ENCODE peak calls at places on chromosomes 3 and 15, in six cellular contexts. One of them, this sample, is unnamed.

GRCh38 chr15:55937040-55937439 is 56.4 kb downstream of the NEDD4 start:
- DNase-seq in HFF-Myc: no peak
- DNase-seq in glutamatergic neuron: no peak
- DNase-seq in fibroblast of villous mesenchyme: peak
- DNase-seq in WTC11: no peak
- DNase-seq in B cell: no peak
- DNase-seq in this sample: no peak

GRCh38 chr15:88243895-88244787 is 12.4 kb downstream of the NTRK3 start:
- DNase-seq in fibroblast of villous mesenchyme: peak
- DNase-seq in glutamatergic neuron: peak
- DNase-seq in WTC11: peak
- DNase-seq in B cell: no peak
- DNase-seq in HFF-Myc: no peak
- DNase-seq in this sample: peak

GRCh38 chr3:46695177-46695961 is 1.9 kb upstream of the ALS2CL start:
- DNase-seq in WTC11: peak
- DNase-seq in B cell: no peak
- DNase-seq in fibroblast of villous mesenchyme: no peak
- DNase-seq in HFF-Myc: no peak
- DNase-seq in glutamatergic neuron: no peak
- DNase-seq in this sample: peak

GRCh38 chr3:45644063-45644462 is 45.1 kb upstream of the SACM1L start:
- DNase-seq in HFF-Myc: no peak
- DNase-seq in WTC11: no peak
- DNase-seq in B cell: no peak
- DNase-seq in glutamatergic neuron: no peak
- DNase-seq in fibroblast of villous mesenchyme: peak
- DNase-seq in this sample: no peak

GRCh38 chr15:51775967-51776816 is 24.8 kb downstream of the TMOD2 start:
- DNase-seq in glutamatergic neuron: peak
- DNase-seq in fibroblast of villous mesenchyme: peak
- DNase-seq in B cell: peak
- DNase-seq in HFF-Myc: no peak
- DNase-seq in WTC11: peak
- DNase-seq in this sample: peak

GRCh38 chr3:129413687-129414506 is 14.5 kb downstream of the EFCAB12 start:
- DNase-seq in HFF-Myc: peak
- DNase-seq in fibroblast of villous mesenchyme: peak
- DNase-seq in glutamatergic neuron: no peak
- DNase-seq in B cell: no peak
- DNase-seq in WTC11: no peak
- DNase-seq in this sample: peak

GRCh38 chr3:126895178-126896066 is 87.5 kb upstream of the PLXNA1 start:
- DNase-seq in fibroblast of villous mesenchyme: no peak
- DNase-seq in WTC11: no peak
- DNase-seq in glutamatergic neuron: no peak
- DNase-seq in HFF-Myc: no peak
- DNase-seq in B cell: no peak
- DNase-seq in this sample: no peak

GRCh38 chr3:194381460-194381875 is 11.9 kb upstream of the LRRC15 start:
- DNase-seq in HFF-Myc: no peak
- DNase-seq in fibroblast of villous mesenchyme: no peak
- DNase-seq in glutamatergic neuron: no peak
- DNase-seq in B cell: no peak
- DNase-seq in WTC11: no peak
- DNase-seq in this sample: no peak

GRCh38 chr3:129994883-129995559 is 20.5 kb downstream of the TRH start:
- DNase-seq in B cell: no peak
- DNase-seq in WTC11: no peak
- DNase-seq in glutamatergic neuron: no peak
- DNase-seq in fibroblast of villous mesenchyme: no peak
- DNase-seq in HFF-Myc: no peak
- DNase-seq in this sample: no peak

GRCh38 chr3:118884748-118885206 is 149.9 kb downstream of the IGSF11 start:
- DNase-seq in fibroblast of villous mesenchyme: peak
- DNase-seq in B cell: peak
- DNase-seq in HFF-Myc: peak
- DNase-seq in glutamatergic neuron: peak
- DNase-seq in WTC11: peak
- DNase-seq in this sample: peak

GRCh38 chr3:55341502-55342031 is 145.5 kb downstream of the WNT5A start:
- DNase-seq in glutamatergic neuron: no peak
- DNase-seq in fibroblast of villous mesenchyme: peak
- DNase-seq in B cell: no peak
- DNase-seq in WTC11: no peak
- DNase-seq in HFF-Myc: no peak
- DNase-seq in this sample: no peak

GRCh38 chr3:159007331-159007730 is 205.5 kb downstream of the MFSD1 start:
- DNase-seq in WTC11: no peak
- DNase-seq in HFF-Myc: no peak
- DNase-seq in B cell: no peak
- DNase-seq in glutamatergic neuron: no peak
- DNase-seq in fibroblast of villous mesenchyme: no peak
- DNase-seq in this sample: no peak

DNA sequence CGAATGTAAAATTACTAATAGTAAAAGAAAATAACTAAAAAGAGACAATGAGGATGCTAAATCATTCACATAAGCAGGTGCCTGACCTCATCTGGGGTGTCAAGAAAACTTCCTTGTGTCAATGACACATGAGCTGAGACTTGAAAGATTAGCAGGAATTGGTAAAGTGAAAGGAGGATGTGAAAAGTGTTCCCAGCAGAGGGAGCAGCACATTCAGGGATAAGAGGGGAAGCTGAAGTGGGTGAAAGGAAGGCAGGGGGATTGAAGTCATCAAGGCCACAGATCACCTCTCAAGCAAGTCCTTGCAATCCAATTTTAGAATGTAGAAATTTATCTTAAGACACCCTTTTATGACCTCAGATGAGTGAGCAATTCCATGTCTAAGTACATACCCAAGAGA is 60.2 kb upstream of the ACP3 start:
- DNase-seq in B cell: no peak
- DNase-seq in glutamatergic neuron: no peak
- DNase-seq in WTC11: peak
- DNase-seq in HFF-Myc: peak
- DNase-seq in fibroblast of villous mesenchyme: peak
- DNase-seq in this sample: no peak
- TF ChIP-seq CTCF in B cell: no peak
- TF ChIP-seq CTCF in glutamatergic neuron: no peak
- TF ChIP-seq CTCF in WTC11: no peak
- TF ChIP-seq CTCF in HFF-Myc: peak
- TF ChIP-seq CTCF in fibroblast of villous mesenchyme: peak
- TF ChIP-seq CTCF in this sample: no peak

GRCh38 chr3:51819709-51820406 is 40.8 kb upstream of the IQCF6 start:
- DNase-seq in HFF-Myc: no peak
- DNase-seq in WTC11: peak
- DNase-seq in B cell: no peak
- DNase-seq in glutamatergic neuron: peak
- DNase-seq in fibroblast of villous mesenchyme: no peak
- DNase-seq in this sample: peak
- TF ChIP-seq CTCF in HFF-Myc: peak
- TF ChIP-seq CTCF in WTC11: peak
- TF ChIP-seq CTCF in B cell: peak
- TF ChIP-seq CTCF in glutamatergic neuron: peak
- TF ChIP-seq CTCF in fibroblast of villous mesenchyme: peak
- TF ChIP-seq CTCF in this sample: peak

GRCh38 chr3:59326246-59327024 is 276.6 kb upstream of the CFAP20DC start:
- DNase-seq in fibroblast of villous mesenchyme: no peak
- DNase-seq in B cell: no peak
- DNase-seq in HFF-Myc: no peak
- DNase-seq in WTC11: peak
- DNase-seq in glutamatergic neuron: no peak
- DNase-seq in this sample: no peak
- TF ChIP-seq CTCF in fibroblast of villous mesenchyme: peak
- TF ChIP-seq CTCF in B cell: peak
- TF ChIP-seq CTCF in HFF-Myc: peak
- TF ChIP-seq CTCF in WTC11: peak
- TF ChIP-seq CTCF in glutamatergic neuron: peak
- TF ChIP-seq CTCF in this sample: no peak

DNA sequence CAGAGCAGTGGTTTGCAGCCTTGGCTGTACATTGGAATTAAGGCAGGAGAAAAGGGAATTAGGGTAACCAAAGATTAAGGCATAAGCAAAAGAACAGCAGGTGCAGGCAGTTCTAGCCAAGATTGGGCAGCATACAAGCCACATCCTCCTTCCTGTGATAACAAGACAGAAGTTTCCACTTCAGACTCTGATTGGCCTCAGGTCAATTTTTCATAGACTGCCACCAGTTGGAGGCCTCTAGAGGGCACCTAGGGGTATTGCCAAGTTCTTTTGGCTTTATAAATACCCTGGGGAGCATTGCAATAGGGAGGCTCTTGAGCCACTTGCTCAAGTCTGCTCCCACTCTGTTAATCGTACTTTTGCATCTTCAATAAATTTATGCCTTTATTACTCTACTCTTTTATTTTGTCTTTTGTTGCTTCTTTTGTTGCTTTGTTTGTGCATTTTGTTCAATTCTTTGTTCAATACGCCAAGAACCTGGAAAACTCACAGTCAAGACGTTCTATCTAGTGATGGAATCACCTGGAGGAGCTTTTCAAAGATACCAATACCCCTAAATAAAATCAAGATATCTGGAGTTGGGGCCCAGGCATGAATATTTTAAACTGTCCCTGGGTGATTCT is 32.2 kb upstream of the FMN1 start:
- DNase-seq in HFF-Myc: no peak
- DNase-seq in WTC11: peak
- DNase-seq in glutamatergic neuron: no peak
- DNase-seq in B cell: no peak
- DNase-seq in fibroblast of villous mesenchyme: peak
- DNase-seq in this sample: no peak
- TF ChIP-seq CTCF in HFF-Myc: peak
- TF ChIP-seq CTCF in WTC11: peak
- TF ChIP-seq CTCF in glutamatergic neuron: peak
- TF ChIP-seq CTCF in B cell: peak
- TF ChIP-seq CTCF in fibroblast of villous mesenchyme: peak
- TF ChIP-seq CTCF in this sample: no peak

DNA sequence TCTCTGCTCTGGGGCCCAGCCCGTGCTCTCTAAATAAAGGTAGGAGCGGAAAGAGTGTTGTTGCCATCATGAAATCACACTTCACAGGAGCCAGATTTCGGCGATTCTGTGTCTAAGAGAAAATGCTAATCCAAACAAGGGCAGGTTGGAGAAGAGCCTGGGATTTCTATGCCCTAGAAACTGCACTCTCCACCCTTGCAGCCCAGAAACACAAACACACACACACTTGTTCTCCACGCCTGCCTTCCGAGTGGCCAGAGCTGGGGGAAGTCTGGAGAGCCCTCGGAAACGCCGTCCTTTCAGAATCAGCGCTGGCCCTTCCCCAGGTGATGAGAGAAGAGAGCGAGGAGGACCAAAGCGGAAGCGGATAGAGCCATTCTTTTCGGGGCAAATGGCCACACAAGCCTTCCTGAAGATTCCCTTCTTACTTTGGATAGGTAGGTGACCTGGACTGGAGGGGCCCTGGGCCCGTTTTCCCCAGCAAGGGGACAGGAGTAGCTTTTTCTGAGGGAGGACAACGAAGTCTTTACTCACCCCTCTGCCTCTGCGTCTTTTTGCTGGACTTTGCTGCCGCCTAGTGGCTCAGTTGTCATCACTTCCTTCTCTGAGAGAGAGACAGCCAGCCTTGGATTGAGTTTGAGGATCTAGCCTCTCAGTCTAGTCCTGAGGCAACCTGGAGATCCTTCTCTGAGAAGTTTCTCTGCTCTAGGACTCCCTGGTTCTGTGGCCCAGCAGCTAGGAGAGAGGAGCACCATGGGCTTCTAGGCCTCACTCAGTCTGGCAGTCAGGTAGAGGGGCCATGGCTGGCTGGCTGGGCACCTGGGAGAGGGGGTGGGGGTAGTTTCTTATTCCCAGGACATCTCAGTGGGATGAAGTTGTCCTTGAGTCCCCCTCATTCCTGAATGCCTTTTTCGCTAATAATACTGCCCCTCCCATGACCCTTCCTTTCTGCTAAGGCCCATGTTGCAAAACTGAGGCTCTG is 37.7 kb downstream of the SENP8 start:
- DNase-seq in B cell: peak
- DNase-seq in fibroblast of villous mesenchyme: peak
- DNase-seq in WTC11: peak
- DNase-seq in glutamatergic neuron: peak
- DNase-seq in HFF-Myc: peak
- DNase-seq in this sample: peak
- TF ChIP-seq CTCF in B cell: peak
- TF ChIP-seq CTCF in fibroblast of villous mesenchyme: peak
- TF ChIP-seq CTCF in WTC11: peak
- TF ChIP-seq CTCF in glutamatergic neuron: peak
- TF ChIP-seq CTCF in HFF-Myc: peak
- TF ChIP-seq CTCF in this sample: peak